ENCODE peak calls at places on chromosomes 13 and 19, in five cellular contexts. D is suprapubic skin, U is anterior cingulate cortex, B is hippocampal formation, P is progenitor cell of endocrine pancreas. E is an unnamed sample.

GRCh38 chr13:110913322-110913721 is 1.5 kb downstream of the ANKRD10 start:
- DNase-seq in D (no peak), U (no peak), B (no peak), P (no peak), E (no peak)

GRCh38 chr19:35446194-35446593 is 1.9 kb upstream of the FFAR2 start:
- DNase-seq in D (no peak), U (no peak), B (no peak), P (no peak), E (no peak)

GRCh38 chr19:43934055-43934984 is 762 bp downstream of the ZNF45 start:
- DNase-seq in D (no peak), U (no peak), B (no peak), P (no peak), E (no peak)

GRCh38 chr13:75968103-75968838 is 332.1 kb downstream of the LMO7 start:
- DNase-seq in D (no peak), U (no peak), B (no peak), P (no peak), E (no peak)

GRCh38 chr19:55586976-55587668 is 6.5 kb upstream of the ZNF579 start:
- DNase-seq in D (peak), U (peak), B (peak), P (peak), E (peak)

GRCh38 chr13:73751290-73751689 is 382.9 kb downstream of the KLF12 start:
- DNase-seq in D (no peak), U (no peak), B (no peak), P (no peak), E (no peak)

GRCh38 chr19:869245-870177 is 10.0 kb downstream of the CFD start:
- DNase-seq in D (no peak), U (no peak), B (no peak), P (no peak), E (peak)

GRCh38 chr19:8355631-8356402 is 8.1 kb upstream of the ANGPTL4 start:
- DNase-seq in D (peak), U (no peak), B (no peak), P (no peak), E (peak)

GRCh38 chr19:2405256-2405655 is 22.1 kb downstream of the TIMM13 start:
- DNase-seq in D (no peak), U (no peak), B (no peak), P (no peak), E (no peak)

GRCh38 chr19:2507109-2507508 is 31.2 kb downstream of the GADD45B start:
- DNase-seq in D (no peak), U (no peak), B (no peak), P (peak), E (peak)

GRCh38 chr19:28303502-28303901 is 909.4 kb downstream of the UQCRFS1 start:
- DNase-seq in D (no peak), U (no peak), B (no peak), P (no peak), E (no peak)